ENCODE peak calls at places on chromosomes 11 and 22, in nine cellular contexts. T is epithelial cell of esophagus, Y is ovary, I is left ventricle myocardium inferior, L is HL-60, Z is transverse colon, M is glutamatergic neuron, U is BJ, V is sigmoid colon. D is an unnamed sample.

GRCh38 chr22:25360891-25361645 is 141.6 kb downstream of the CRYBB2 start:
- DNase-seq in T (no peak), Y (no peak), I (no peak), L (no peak), Z (no peak), M (peak), U (no peak), V (peak), D (no peak)

GRCh38 chr11:6611092-6612007 is 666 bp downstream of the TAF10 start:
- DNase-seq in T (peak), Y (peak), I (peak), L (no peak), Z (peak), M (no peak), U (no peak), V (peak), D (peak)

GRCh38 chr22:40510965-40511364 is 125.6 kb downstream of the MRTFA start:
- DNase-seq in T (no peak), Y (no peak), I (no peak), L (no peak), Z (no peak), M (no peak), U (no peak), V (no peak), D (no peak)

GRCh38 chr11:28874706-28875105 is 766.5 kb downstream of the METTL15 start:
- DNase-seq in T (no peak), Y (no peak), I (no peak), L (no peak), Z (no peak), M (no peak), U (no peak), V (no peak), D (no peak)

GRCh38 chr11:68354181-68354872 is 41.9 kb downstream of the LRP5 start:
- DNase-seq in T (peak), Y (peak), I (peak), L (no peak), Z (peak), M (no peak), U (peak), V (peak), D (no peak)

GRCh38 chr11:92415246-92415645 is 190.6 kb downstream of the FAT3 start:
- DNase-seq in T (no peak), Y (no peak), I (no peak), L (no peak), Z (no peak), M (no peak), U (no peak), V (no peak), D (no peak)

GRCh38 chr11:119779195-119780071 is 50.4 kb upstream of the NECTIN1 start:
- DNase-seq in T (no peak), Y (no peak), I (peak), L (no peak), Z (no peak), M (no peak), U (no peak), V (no peak), D (no peak)

GRCh38 chr11:103220133-103220532 is 110.9 kb downstream of the DYNC2H1 start:
- DNase-seq in T (no peak), Y (no peak), I (no peak), L (no peak), Z (no peak), M (no peak), U (no peak), V (no peak), D (no peak)

GRCh38 chr11:102453286-102453797 is 777 bp upstream of the TMEM123 start:
- DNase-seq in T (peak), Y (no peak), I (peak), L (no peak), Z (no peak), M (no peak), U (no peak), V (no peak), D (no peak)

GRCh38 chr22:21861290-21861848 is 6.1 kb downstream of the MAPK1 start:
- DNase-seq in T (peak), Y (no peak), I (no peak), L (no peak), Z (no peak), M (no peak), U (no peak), V (no peak), D (no peak)

GRCh38 chr11:122978303-122978620 is 3.4 kb downstream of the BSX start:
- DNase-seq in T (no peak), Y (no peak), I (no peak), L (no peak), Z (no peak), M (no peak), U (no peak), V (no peak), D (no peak)

GRCh38 chr11:1762537-1763302 is 1.0 kb downstream of the CTSD start:
- DNase-seq in T (peak), Y (no peak), I (peak), L (peak), Z (peak), M (peak), U (no peak), V (no peak), D (peak)

GRCh38 chr11:113935858-113936257 is 31.3 kb downstream of the HTR3B start:
- DNase-seq in T (no peak), Y (no peak), I (no peak), L (no peak), Z (no peak), M (no peak), U (no peak), V (no peak), D (no peak)

GRCh38 chr11:129613076-129613475 is 202.6 kb upstream of the TMEM45B start:
- DNase-seq in T (peak), Y (no peak), I (no peak), L (no peak), Z (no peak), M (no peak), U (no peak), V (no peak), D (no peak)

GRCh38 chr11:61362542-61362875 is 335 bp downstream of the TMEM138 start:
- DNase-seq in T (peak), Y (no peak), I (no peak), L (no peak), Z (no peak), M (no peak), U (no peak), V (no peak), D (peak)

GRCh38 chr11:34342008-34342533 is 15.7 kb downstream of the ABTB2 start:
- DNase-seq in T (no peak), Y (peak), I (peak), L (no peak), Z (peak), M (no peak), U (no peak), V (peak), D (no peak)

GRCh38 chr22:35258144-35258988 is 1.1 kb downstream of the HMGXB4 start:
- DNase-seq in T (peak), Y (no peak), I (no peak), L (peak), Z (peak), M (no peak), U (no peak), V (no peak), D (no peak)

GRCh38 chr11:19650929-19651487 is 61.6 kb upstream of the NAV2 start:
- DNase-seq in T (no peak), Y (no peak), I (no peak), L (no peak), Z (no peak), M (no peak), U (no peak), V (no peak), D (no peak)

GRCh38 chr11:47551086-47551485 is 1.8 kb downstream of the CELF1 start:
- DNase-seq in T (peak), Y (no peak), I (no peak), L (no peak), Z (no peak), M (no peak), U (no peak), V (no peak), D (peak)

GRCh38 chr22:42343551-42344081 is 73.2 kb upstream of the TCF20 start:
- DNase-seq in T (no peak), Y (peak), I (no peak), L (no peak), Z (no peak), M (peak), U (no peak), V (no peak), D (peak)

GRCh38 chr11:127098684-127099083 is 98.1 kb upstream of the KIRREL3 start:
- DNase-seq in T (no peak), Y (no peak), I (no peak), L (no peak), Z (no peak), M (no peak), U (no peak), V (no peak), D (no peak)

GRCh38 chr11:93857413-93858185 is 7.2 kb upstream of the VSTM5 start:
- DNase-seq in T (no peak), Y (no peak), I (no peak), L (no peak), Z (no peak), M (no peak), U (no peak), V (no peak), D (no peak)

GRCh38 chr11:93484716-93485115 is 58.5 kb downstream of the SMCO4 start:
- DNase-seq in T (no peak), Y (peak), I (no peak), L (no peak), Z (no peak), M (no peak), U (no peak), V (no peak), D (no peak)

GRCh38 chr11:11620966-11621880 is 582 bp downstream of the GALNT18 start:
- DNase-seq in T (peak), Y (peak), I (peak), L (no peak), Z (peak), M (peak), U (no peak), V (peak), D (peak)

GRCh38 chr11:35619030-35619753 is 932 bp downstream of the FJX1 start:
- DNase-seq in T (peak), Y (peak), I (peak), L (no peak), Z (peak), M (peak), U (no peak), V (peak), D (peak)

GRCh38 chr11:104970756-104971155 is 2.4 kb upstream of the CASP4 start:
- DNase-seq in T (no peak), Y (no peak), I (no peak), L (no peak), Z (no peak), M (no peak), U (no peak), V (no peak), D (no peak)

GRCh38 chr22:40377931-40378330 is 7.5 kb downstream of the SGSM3 start:
- DNase-seq in T (peak), Y (no peak), I (no peak), L (no peak), Z (no peak), M (no peak), U (no peak), V (no peak), D (no peak)

GRCh38 chr11:16999116-16999515 is 15.1 kb downstream of the PLEKHA7 start:
- DNase-seq in T (no peak), Y (no peak), I (no peak), L (no peak), Z (no peak), M (no peak), U (no peak), V (no peak), D (no peak)

GRCh38 chr22:26852176-26852575 is 194.8 kb downstream of the MIAT start:
- DNase-seq in T (no peak), Y (no peak), I (no peak), L (no peak), Z (no peak), M (peak), U (no peak), V (peak), D (no peak)

GRCh38 chr11:94060401-94060800 is 39.2 kb downstream of the HEPHL1 start:
- DNase-seq in T (peak), Y (no peak), I (no peak), L (no peak), Z (no peak), M (no peak), U (no peak), V (no peak), D (no peak)

GRCh38 chr11:120608760-120609211 is 97.2 kb downstream of the GRIK4 start:
- DNase-seq in T (peak), Y (no peak), I (peak), L (no peak), Z (peak), M (no peak), U (no peak), V (no peak), D (no peak)

GRCh38 chr11:71179877-71180276 is 72.5 kb downstream of the SHANK2 start:
- DNase-seq in T (peak), Y (no peak), I (no peak), L (no peak), Z (peak), M (no peak), U (no peak), V (peak), D (no peak)

GRCh38 chr11:57397394-57397990 is 7.0 kb upstream of the PRG2 start:
- DNase-seq in T (no peak), Y (no peak), I (no peak), L (peak), Z (no peak), M (no peak), U (no peak), V (no peak), D (no peak)

GRCh38 chr11:69874178-69874983 is 55.2 kb upstream of the FGF3 start:
- DNase-seq in T (no peak), Y (no peak), I (no peak), L (no peak), Z (peak), M (no peak), U (no peak), V (peak), D (no peak)

GRCh38 chr11:31412946-31413345 is 43.3 kb downstream of the DNAJC24 start:
- DNase-seq in T (peak), Y (no peak), I (no peak), L (no peak), Z (no peak), M (no peak), U (peak), V (no peak), D (no peak)

GRCh38 chr11:59801981-59802638 is 8.5 kb downstream of the MRPL16 start:
- DNase-seq in T (peak), Y (peak), I (no peak), L (no peak), Z (no peak), M (no peak), U (no peak), V (no peak), D (no peak)

GRCh38 chr11:74671520-74672196 is 59.6 kb downstream of the CHRDL2 start:
- DNase-seq in T (peak), Y (no peak), I (no peak), L (no peak), Z (no peak), M (no peak), U (peak), V (no peak), D (no peak)

GRCh38 chr22:40499187-40499753 is 128.9 kb downstream of the SGSM3 start:
- DNase-seq in T (peak), Y (peak), I (no peak), L (no peak), Z (no peak), M (no peak), U (peak), V (no peak), D (peak)

GRCh38 chr22:39351689-39352214 is 2.0 kb downstream of the SYNGR1 start:
- DNase-seq in T (peak), Y (no peak), I (no peak), L (peak), Z (no peak), M (peak), U (no peak), V (no peak), D (peak)

GRCh38 chr11:113176971-113177370 is 137.4 kb upstream of the TTC12 start:
- DNase-seq in T (no peak), Y (no peak), I (no peak), L (no peak), Z (no peak), M (no peak), U (peak), V (no peak), D (no peak)

GRCh38 chr11:85809881-85810280 is 1.1 kb downstream of the SYTL2 start:
- DNase-seq in T (no peak), Y (no peak), I (no peak), L (no peak), Z (peak), M (peak), U (no peak), V (no peak), D (no peak)
- TF ChIP-seq CTCF in T (no peak), Y (no peak), I (no peak), L (no peak), Z (no peak), M (no peak), U (peak), V (no peak), D (no peak)

GRCh38 chr22:46538816-46539163 is 1.4 kb upstream of the CELSR1 start:
- DNase-seq in T (peak), Y (no peak), I (peak), L (no peak), Z (no peak), M (no peak), U (no peak), V (no peak), D (no peak)
- TF ChIP-seq CTCF in T (no peak), Y (no peak), I (peak), L (no peak), Z (no peak), M (no peak), U (no peak), V (no peak), D (no peak)

GRCh38 chr11:131218542-131218941 is 151.9 kb upstream of the NTM start:
- DNase-seq in T (no peak), Y (no peak), I (no peak), L (no peak), Z (no peak), M (no peak), U (no peak), V (no peak), D (no peak)

GRCh38 chr11:131223198-131223975 is 147.0 kb upstream of the NTM start:
- DNase-seq in T (no peak), Y (no peak), I (no peak), L (no peak), Z (no peak), M (no peak), U (no peak), V (no peak), D (no peak)

GRCh38 chr11:131217313-131218297 is 152.8 kb upstream of the NTM start:
- DNase-seq in T (peak), Y (no peak), I (no peak), L (no peak), Z (no peak), M (no peak), U (no peak), V (no peak), D (no peak)
- TF ChIP-seq CTCF in T (peak), Y (no peak), I (peak), L (no peak), Z (no peak), M (no peak), U (peak), V (no peak), D (peak)

DNA sequence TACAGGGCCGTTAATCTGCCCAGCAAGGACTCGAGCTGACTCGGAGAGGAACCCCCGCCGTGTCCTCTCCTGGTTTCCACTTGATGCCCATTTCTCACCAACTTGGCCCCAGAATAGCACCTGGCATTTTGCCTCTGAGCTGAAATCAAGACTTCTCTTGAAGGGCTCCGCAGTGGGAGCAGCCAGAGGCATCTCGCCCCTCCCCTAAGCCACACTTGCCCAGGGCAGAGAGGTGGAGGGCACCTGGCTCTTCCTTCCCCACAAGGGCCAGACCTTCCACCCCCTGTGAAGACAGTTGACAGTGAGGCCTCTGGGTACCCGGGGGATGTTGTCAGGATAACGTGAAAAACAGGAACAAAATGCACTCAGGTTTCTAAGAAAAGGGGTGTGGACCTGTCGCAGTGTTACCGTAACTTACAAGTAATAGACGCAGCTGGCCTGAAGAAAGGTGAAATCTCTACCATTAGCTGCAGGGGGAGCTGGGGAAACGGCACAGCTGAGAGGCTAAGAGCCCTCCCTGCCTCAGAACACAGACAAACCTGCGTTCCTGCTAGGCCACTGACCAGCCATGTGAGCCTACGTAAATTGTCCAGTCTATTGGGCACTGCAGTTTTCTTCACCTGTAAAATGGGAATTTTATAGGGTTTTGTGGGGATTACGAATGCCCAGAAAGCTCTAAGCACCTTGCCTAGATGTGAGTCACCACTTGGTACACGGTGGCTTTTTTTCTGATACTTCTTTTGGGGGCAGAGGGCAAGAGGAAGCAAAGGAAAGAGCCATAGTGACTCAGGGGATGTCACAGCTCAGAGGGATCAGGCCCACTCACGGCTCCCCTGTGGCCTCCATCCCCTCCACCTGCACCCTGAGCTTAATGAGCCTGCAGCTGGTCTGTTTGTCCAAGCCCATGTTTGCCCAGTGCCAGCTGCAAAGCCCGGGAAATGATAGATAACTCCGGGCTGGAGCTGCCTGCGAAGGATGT is 18.6 kb upstream of the CABP7 start:
- DNase-seq in T (peak), Y (no peak), I (no peak), L (no peak), Z (peak), M (no peak), U (no peak), V (no peak), D (peak)
- TF ChIP-seq CTCF in T (peak), Y (no peak), I (no peak), L (no peak), Z (no peak), M (no peak), U (peak), V (no peak), D (peak)

DNA sequence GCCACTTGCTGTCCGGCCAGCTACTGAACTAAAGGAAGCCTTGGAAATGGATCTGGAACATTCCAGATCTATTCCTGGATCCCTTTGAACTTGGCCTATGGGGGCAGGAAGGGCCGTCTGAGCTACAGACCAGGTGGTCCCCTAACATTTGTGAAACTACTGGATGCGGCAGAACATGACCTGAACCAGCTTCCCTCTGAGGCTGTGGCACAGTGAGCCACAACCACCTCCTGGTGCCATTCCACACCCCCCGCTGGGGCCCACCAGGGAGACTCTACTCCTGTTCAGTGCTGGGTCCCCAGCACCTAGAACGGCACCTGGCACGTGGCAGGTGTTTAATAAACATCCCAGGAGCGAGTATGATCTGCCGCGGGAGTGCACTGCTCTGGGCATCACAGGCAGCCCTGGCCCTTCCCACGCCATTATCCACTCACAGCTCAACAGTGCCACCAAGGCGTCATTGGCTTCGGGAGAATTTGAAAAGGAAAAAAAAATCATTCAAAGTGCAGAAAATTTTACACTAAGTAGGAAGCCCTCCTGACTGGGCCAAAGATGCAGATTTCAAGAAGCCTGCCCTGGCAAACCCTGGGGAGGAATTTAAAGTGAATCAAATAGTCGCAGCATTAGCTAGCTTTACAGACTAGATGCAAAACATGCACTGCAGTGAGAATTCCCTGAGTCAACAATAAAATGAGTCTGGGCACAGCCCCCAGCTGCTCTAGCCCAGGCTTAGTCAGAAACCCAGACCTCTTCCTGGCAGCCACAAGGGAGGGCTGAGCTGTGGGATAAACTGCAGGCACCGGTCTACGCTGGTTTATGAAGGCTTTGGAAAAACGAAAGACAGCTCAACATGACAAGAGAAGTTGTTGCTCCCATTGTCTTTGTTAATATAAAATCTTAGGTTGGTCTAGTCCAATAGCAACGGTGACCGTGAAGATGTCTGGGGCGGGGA is 14.3 kb upstream of the EFCAB6 start:
- DNase-seq in T (peak), Y (peak), I (no peak), L (no peak), Z (no peak), M (no peak), U (no peak), V (no peak), D (no peak)
- TF ChIP-seq CTCF in T (peak), Y (no peak), I (peak), L (no peak), Z (no peak), M (no peak), U (peak), V (no peak), D (peak)

GRCh38 chr11:55263081-55263480 is 1.1 kb downstream of the TRIM48 start:
- DNase-seq in T (no peak), Y (no peak), I (no peak), L (no peak), Z (no peak), M (no peak), U (no peak), V (no peak), D (no peak)
- TF ChIP-seq CTCF in T (no peak), Y (no peak), I (no peak), L (no peak), Z (no peak), M (no peak), U (no peak), V (no peak), D (no peak)

D was measured in GM13977.